ENCODE peak calls at places on chromosome X, in nine cellular contexts. X is endodermal cell, K is fibroblast of lung, H is DND-41, R is HFF-Myc, A is lung, M is ovary, G is AG04450, F is fibroblast of the aortic adventitia. W is an unnamed sample.

GRCh38 chrX:112654871-112655270 is 24.9 kb downstream of the LHFPL1 start:
- DNase-seq in X (no peak), K (peak; percentile 77), H (no peak), R (no peak), A (no peak), M (no peak), G (no peak), F (peak; percentile 47), W (no peak)

GRCh38 chrX:150587585-150588503 is 19.4 kb downstream of the MTM1 start:
- DNase-seq in X (peak; percentile 67), K (peak; percentile 9), H (peak; percentile 50), R (no peak), A (no peak), M (no peak), G (no peak), F (peak; percentile 46), W (peak; percentile 6)

GRCh38 chrX:12210921-12211320 is 72.6 kb downstream of the FRMPD4 start:
- DNase-seq in X (no peak), K (peak; percentile 38), H (no peak), R (no peak), A (no peak), M (no peak), G (no peak), F (peak; percentile 14), W (peak; percentile 39)

GRCh38 chrX:8289523-8289922 is 118.5 kb upstream of the VCX2 start:
- DNase-seq in X (no peak), K (peak; percentile 33), H (no peak), R (no peak), A (no peak), M (no peak), G (no peak), F (no peak), W (no peak)

GRCh38 chrX:3037218-3037617 is 4.1 kb upstream of the ARSF start:
- DNase-seq in X (peak; percentile 18), K (no peak), H (no peak), R (no peak), A (no peak), M (no peak), G (no peak), F (no peak), W (no peak)

GRCh38 chrX:136920001-136920400 is 39.5 kb upstream of the RBMX start:
- DNase-seq in X (no peak), K (no peak), H (no peak), R (no peak), A (no peak), M (no peak), G (no peak), F (peak; percentile 36), W (no peak)

GRCh38 chrX:35104626-35105025 is 162.0 kb downstream of the FAM47B start:
- DNase-seq in X (no peak), K (peak; percentile 39), H (no peak), R (no peak), A (no peak), M (no peak), G (peak; percentile 6), F (peak; percentile 20), W (no peak)

GRCh38 chrX:49108641-49109040 is 14.9 kb downstream of the GPKOW start:
- DNase-seq in X (no peak), K (no peak), H (no peak), R (no peak), A (no peak), M (no peak), G (no peak), F (no peak), W (no peak)

GRCh38 chrX:153477039-153477438 is 6.7 kb upstream of the HAUS7 start:
- DNase-seq in X (no peak), K (peak; percentile 79), H (no peak), R (peak; percentile 60), A (no peak), M (no peak), G (no peak), F (peak; percentile 72), W (peak; percentile 75)

GRCh38 chrX:136708348-136708747 is 60.4 kb downstream of the CD40LG start:
- DNase-seq in X (no peak), K (no peak), H (no peak), R (no peak), A (no peak), M (no peak), G (no peak), F (peak; percentile 21), W (no peak)

DNA sequence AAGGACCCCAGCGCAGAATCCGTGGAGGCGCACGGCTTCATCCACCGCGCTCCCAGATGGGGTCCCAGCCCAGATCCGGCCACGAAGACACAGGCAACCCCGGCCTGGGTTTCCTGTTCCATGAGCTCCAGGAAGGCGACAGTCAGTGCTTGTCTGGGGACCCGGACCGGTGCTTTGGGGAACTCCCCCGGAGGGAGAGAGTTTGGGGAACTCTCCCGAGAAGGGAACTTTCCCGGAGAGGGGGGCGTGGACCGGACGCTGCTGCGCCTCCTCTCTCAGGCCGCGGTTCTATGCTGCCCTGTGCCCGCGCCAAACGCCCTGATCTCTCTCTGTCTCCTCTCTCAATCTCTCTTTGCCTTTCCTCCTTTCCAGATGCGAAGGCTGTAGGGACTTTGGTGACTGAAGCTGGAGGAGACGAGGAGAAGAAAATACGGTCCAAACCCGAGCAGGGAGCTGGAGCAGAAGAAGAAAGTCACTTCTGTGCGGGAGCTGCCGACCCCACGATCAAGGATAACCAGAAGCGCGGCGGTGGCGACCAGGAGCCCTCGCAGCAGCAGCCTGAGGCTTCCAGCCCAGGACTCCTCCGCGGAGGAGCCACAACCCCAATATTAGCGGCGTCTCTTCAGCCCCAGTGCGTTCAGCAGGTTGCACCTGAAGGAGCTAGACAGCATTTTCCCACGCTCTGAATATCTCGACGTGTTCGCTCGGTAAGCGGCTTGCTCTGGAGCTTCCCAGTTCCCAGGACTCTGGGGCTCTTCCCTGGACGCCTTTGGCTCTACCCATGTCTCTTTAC is 47.6 kb upstream of the NKAP start:
- DNase-seq in X (peak; percentile 58), K (no peak), H (no peak), R (no peak), A (no peak), M (no peak), G (no peak), F (no peak), W (no peak)
- H3K4me3 ChIP-seq in X (peak overlapping the region; percentile 60), K (no peak overlapping the region), H (no peak overlapping the region), R (no peak overlapping the region), A (no peak overlapping the region), M (no peak overlapping the region), G (no peak overlapping the region), F (no peak overlapping the region), W (no peak overlapping the region)

GRCh38 chrX:23631136-23631535 is 36.2 kb upstream of the PRDX4 start:
- DNase-seq in X (no peak), K (peak; percentile 43), H (no peak), R (no peak), A (no peak), M (no peak), G (no peak), F (no peak), W (no peak)

GRCh38 chrX:23637187-23637586 is 30.1 kb upstream of the PRDX4 start:
- DNase-seq in X (no peak), K (no peak), H (no peak), R (no peak), A (no peak), M (no peak), G (no peak), F (no peak), W (no peak)

DNA sequence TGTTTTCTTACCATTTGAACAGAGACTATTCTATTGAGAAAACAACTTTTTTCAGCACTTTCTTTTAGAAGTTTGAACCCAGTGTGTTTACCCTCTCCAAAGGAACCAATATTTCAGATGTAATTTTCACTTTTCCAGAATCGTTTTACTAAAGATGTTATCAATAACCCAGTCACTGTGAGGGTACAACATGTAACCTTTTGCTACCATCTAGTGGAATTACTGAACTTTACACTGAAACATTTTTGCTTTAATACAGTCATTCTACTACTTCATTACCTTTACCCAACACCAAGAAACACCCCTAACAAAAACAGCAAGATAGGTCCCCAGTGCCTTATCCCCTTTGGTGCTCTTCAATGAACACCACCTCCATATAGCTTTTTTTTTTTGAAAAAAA is 33.1 kb upstream of the PRDX4 start:
- DNase-seq in X (no peak), K (no peak), H (no peak), R (no peak), A (no peak), M (no peak), G (no peak), F (peak; percentile 17), W (peak; percentile 17)
- TF ChIP-seq CTCF in X (peak; percentile 57), K (no peak), H (peak; percentile 9), R (no peak), A (no peak), M (no peak), G (no peak), F (no peak), W (no peak)

DNA sequence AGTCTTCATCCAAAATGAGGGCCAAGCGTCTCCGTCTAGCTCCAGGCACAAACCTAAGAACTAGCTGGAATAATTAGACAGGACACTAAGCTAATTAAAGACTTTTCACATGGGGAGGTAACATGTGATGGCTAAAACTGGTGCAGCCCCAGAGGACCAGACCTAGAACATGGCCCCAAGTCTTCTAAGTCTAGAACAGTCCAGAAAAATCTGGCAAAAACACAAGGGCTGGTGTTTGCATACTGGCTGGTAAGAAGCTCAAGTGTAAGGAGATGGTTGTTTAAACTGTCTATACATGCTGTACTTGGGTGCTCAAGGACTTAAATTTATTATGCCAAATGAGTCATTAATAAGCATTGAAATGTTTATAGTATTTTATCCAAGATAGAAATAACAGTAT is 10.0 kb downstream of the SH3KBP1 start:
- DNase-seq in X (no peak), K (no peak), H (no peak), R (no peak), A (no peak), M (no peak), G (no peak), F (no peak), W (no peak)
- H3K4me3 ChIP-seq in X (no peak overlapping the region), K (no peak overlapping the region), H (no peak overlapping the region), R (no peak overlapping the region), A (no peak overlapping the region), M (no peak overlapping the region), G (no peak overlapping the region), F (no peak overlapping the region), W (no peak overlapping the region)

GRCh38 chrX:40628506-40628905 is 5.3 kb downstream of the MPC1L start:
- DNase-seq in X (no peak), K (no peak), H (no peak), R (no peak), A (no peak), M (no peak), G (no peak), F (peak; percentile 16), W (no peak)

GRCh38 chrX:40622741-40623536 is at the start of gene MPC1L:
- DNase-seq in X (no peak), K (no peak), H (no peak), R (no peak), A (no peak), M (no peak), G (no peak), F (no peak), W (peak; percentile 15)

GRCh38 chrX:40623665-40624064 is 437 bp downstream of the MPC1L start:
- DNase-seq in X (no peak), K (no peak), H (no peak), R (no peak), A (no peak), M (no peak), G (no peak), F (no peak), W (no peak)

DNA sequence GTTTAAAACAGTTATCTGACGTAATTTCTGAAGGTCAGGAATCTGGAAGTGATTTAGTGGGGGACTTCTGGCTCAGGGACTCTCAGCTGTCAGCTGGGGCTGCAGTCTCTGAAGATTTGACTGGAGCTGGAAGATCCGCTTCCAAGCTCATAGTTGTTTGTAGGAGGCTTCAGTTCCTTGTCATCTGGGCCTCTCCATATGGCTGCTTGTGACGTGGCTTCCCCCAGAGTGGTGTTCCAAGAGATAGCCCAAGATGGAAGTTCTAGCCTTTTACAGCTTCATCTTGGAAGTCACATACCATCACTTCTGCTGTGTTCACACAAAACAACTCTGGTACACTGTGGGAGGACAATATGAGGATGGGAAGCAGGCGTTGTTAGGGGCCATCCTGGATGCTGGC is 2.1 kb downstream of the MPC1L start:
- DNase-seq in X (no peak), K (no peak), H (no peak), R (no peak), A (no peak), M (no peak), G (no peak), F (no peak), W (peak; percentile 14)
- TF ChIP-seq CTCF in X (no peak), K (no peak), H (no peak), R (no peak), A (no peak), M (no peak), G (no peak), F (no peak), W (no peak)